ENCODE peak calls at places on chromosomes 16 and 17, in seven cellular contexts. V is mammary epithelial cell, K is spleen, D is heart left ventricle, E is body of pancreas, A is cardiac muscle cell, Y is hepatocyte. R is an unnamed sample. For H3K9me3, the result is how much of the 10 kb centered on the place peaks cover.

GRCh38 chr17:13228225-13228624 is 210.4 kb upstream of the ELAC2 start:
- DNase-seq in A (no peak), E (no peak), K (no peak), Y (no peak), V (no peak), D (no peak), R (no peak)

GRCh38 chr16:23650674-23651073 is 9.4 kb downstream of the DCTN5 start:
- DNase-seq in V (no peak), E (no peak), K (no peak), A (no peak), Y (no peak), D (no peak), R (no peak)

GRCh38 chr16:72952404-72953301 is 95.3 kb downstream of the ZFHX3 start:
- DNase-seq in A (no peak), K (no peak), Y (no peak), D (no peak), V (no peak), E (no peak), R (no peak)

GRCh38 chr17:18118633-18118975 is 10.0 kb downstream of the MYO15A start:
- DNase-seq in V (no peak), K (no peak), A (no peak), D (no peak), E (no peak), Y (no peak), R (no peak)

GRCh38 chr17:27579897-27580321 is 51.1 kb upstream of the LGALS9 start:
- DNase-seq in K (no peak), D (no peak), E (no peak), Y (no peak), A (no peak), V (no peak), R (no peak)

GRCh38 chr16:57884655-57885133 is 82.4 kb upstream of the KIFC3 start:
- DNase-seq in K (peak), A (no peak), V (no peak), E (no peak), Y (no peak), D (no peak), R (no peak)

GRCh38 chr16:11391576-11391975 is 46.3 kb downstream of the RMI2 start:
- DNase-seq in K (peak), Y (peak), E (peak), D (no peak), A (no peak), V (no peak), R (peak)

GRCh38 chr16:66970775-66971725 is 10.0 kb downstream of the CES3 start:
- DNase-seq in V (peak), E (no peak), K (no peak), D (no peak), Y (no peak), A (no peak), R (no peak)

GRCh38 chr17:17963066-17963465 is 9.1 kb downstream of the TOM1L2 start:
- DNase-seq in D (no peak), Y (no peak), V (no peak), E (no peak), A (no peak), K (no peak), R (no peak)

GRCh38 chr17:47665655-47666054 is 15.9 kb downstream of the KPNB1 start:
- DNase-seq in K (no peak), E (no peak), D (no peak), V (no peak), Y (no peak), A (no peak), R (no peak)

GRCh38 chr16:49078104-49078503 is 203.5 kb downstream of the CBLN1 start:
- DNase-seq in Y (no peak), K (no peak), E (no peak), A (no peak), D (no peak), V (no peak), R (no peak)

GRCh38 chr17:35801583-35802224 is 6.3 kb upstream of the MMP28 start:
- DNase-seq in V (no peak), A (peak), K (peak), D (peak), Y (peak), E (peak), R (no peak)

GRCh38 chr17:33667052-33667509 is 374.0 kb upstream of the ASIC2 start:
- DNase-seq in A (no peak), D (no peak), K (no peak), Y (no peak), V (no peak), E (no peak), R (no peak)

GRCh38 chr17:81710514-81711308 is 1.4 kb upstream of the SLC25A10 start:
- DNase-seq in D (no peak), K (peak), E (peak), Y (peak), A (no peak), V (no peak), R (no peak)

GRCh38 chr17:74816883-74817620 is 40.9 kb upstream of the NAT9 start:
- DNase-seq in E (no peak), V (no peak), A (no peak), D (no peak), K (no peak), Y (no peak), R (no peak)

GRCh38 chr17:40937384-40937819 is at the start of gene KRT23:
- DNase-seq in K (no peak), V (peak), Y (no peak), D (no peak), E (peak), A (no peak), R (no peak)

GRCh38 chr16:73000020-73000906 is 47.7 kb downstream of the ZFHX3 start:
- DNase-seq in D (peak), Y (no peak), V (peak), K (no peak), A (no peak), E (peak), R (no peak)

GRCh38 chr17:82424001-82424862 is 5.8 kb upstream of the OGFOD3 start:
- DNase-seq in Y (no peak), D (peak), K (no peak), E (peak), A (peak), V (peak), R (peak)

GRCh38 chr17:40331743-40332641 is 23.0 kb downstream of the RARA start:
- DNase-seq in K (peak), D (peak), Y (peak), E (peak), V (no peak), A (no peak), R (no peak)

GRCh38 chr16:71365021-71365420 is 6.5 kb downstream of the CALB2 start:
- DNase-seq in K (no peak), Y (no peak), D (no peak), V (no peak), E (no peak), A (no peak), R (no peak)

GRCh38 chr17:68424861-68425260 is 32.4 kb downstream of the WIPI1 start:
- DNase-seq in A (no peak), Y (no peak), E (peak), K (no peak), D (no peak), V (peak), R (peak)

GRCh38 chr17:71824671-71825070 is 296.1 kb upstream of the SOX9 start:
- DNase-seq in Y (no peak), A (peak), K (no peak), V (no peak), E (no peak), D (no peak), R (no peak)

GRCh38 chr16:9033125-9033830 is 58.2 kb upstream of the HAPSTR1 start:
- DNase-seq in V (peak), E (peak), Y (peak), K (no peak), A (peak), D (peak), R (peak)

GRCh38 chr16:69939821-69940585 is 11.1 kb upstream of the CLEC18A start:
- DNase-seq in K (no peak), Y (no peak), V (no peak), A (no peak), E (no peak), D (no peak), R (no peak)

DNA sequence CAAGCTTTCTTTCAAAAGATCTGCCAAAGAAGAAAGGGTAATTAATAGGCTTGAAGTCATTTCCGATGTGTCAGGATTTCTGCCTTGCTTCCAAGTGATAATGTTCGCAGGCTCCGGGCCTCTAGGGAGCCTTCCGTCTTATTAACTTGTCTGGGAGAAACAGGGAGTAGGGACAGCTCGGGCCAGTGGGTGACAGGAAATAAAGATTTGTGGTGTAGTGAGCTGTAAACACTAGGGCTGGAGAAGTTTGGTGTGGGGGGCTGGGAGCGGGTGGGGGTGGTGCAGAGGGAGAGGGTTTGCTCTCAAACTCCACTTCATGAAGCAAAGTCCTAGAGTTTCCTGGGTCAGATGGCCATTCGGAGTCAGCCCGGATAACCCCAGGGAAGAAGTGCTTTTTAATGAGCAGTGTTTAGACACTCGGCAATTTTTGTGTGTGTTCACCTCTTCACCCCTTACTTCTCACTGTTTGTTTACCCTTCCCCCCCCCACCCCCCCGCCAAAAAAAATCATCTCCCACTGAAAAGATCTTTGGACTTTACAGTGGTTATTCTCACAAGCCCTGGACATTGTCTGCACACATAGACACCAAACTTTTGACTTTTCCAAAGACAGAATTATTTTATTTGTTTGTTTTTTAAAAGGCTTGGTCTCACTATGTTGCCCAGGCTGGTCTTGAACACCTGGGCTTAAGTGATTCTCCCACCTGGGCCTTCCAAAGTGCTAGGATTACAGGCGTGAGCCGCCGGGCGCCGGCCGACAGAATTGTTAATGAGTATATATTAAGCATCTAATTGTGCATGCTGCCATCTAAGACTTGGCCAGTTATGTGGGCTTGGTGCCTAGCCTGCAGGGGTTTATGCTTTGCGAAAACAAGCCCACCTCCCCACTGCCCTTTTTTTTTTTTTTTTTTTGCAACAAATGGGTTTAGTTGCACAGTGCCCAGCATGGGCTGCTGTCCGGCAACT is 196.4 kb downstream of the CCDC182 start:
- DNase-seq in Y (no peak), A (no peak), E (no peak), D (peak), V (no peak), K (no peak), R (no peak)
- H3K9me3 ChIP-seq in Y (under half), A (under half), E (under half), D (under half), V (under half), K (under half), R (under half)

DNA sequence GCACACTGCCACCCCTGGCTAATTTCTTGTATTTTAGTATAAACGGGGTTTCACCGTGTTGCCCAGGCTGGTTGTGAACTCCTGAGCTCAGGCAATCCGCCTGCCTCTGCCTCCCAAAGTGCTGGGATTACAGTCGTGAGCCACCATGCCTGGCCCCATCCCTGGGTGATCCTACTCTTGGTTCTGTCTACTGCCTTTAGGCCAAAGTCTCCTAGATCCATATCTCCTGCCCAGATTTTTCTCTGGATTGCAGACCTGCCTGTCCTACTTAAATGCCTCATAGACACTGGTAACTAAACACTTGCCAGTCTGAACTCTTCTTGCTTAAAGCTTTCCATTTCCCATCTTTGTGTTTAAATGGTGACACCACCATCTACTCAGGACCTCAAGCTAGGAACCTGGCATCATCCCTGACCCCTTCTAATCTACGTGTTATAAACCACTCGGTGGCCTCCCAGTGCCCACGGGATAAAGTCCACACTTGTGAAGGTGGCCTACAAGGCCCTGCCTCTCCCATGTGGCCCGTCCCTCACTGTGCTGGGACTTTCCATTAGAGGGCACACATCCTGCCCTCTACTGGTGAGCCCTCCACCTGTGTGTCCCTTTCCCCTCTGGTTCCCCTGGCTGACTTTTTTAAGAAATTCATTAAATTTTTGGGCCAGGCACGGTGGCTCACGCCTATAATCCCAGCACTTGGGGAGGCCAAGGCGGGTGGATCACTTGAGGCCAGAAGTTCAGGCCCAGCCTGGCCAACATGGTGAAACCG is 51.1 kb downstream of the USP43 start:
- DNase-seq in K (no peak), V (no peak), Y (no peak), D (no peak), E (peak), A (no peak), R (no peak)
- TF ChIP-seq CTCF in K (no peak), V (no peak), Y (no peak), D (no peak), E (no peak), A (no peak), R (no peak)

GRCh38 chr16:35745191-35745590 is 2285.8 kb downstream of the TP53TG3F start:
- DNase-seq in A (no peak), V (no peak), E (no peak), K (no peak), Y (no peak), D (no peak), R (no peak)

GRCh38 chr16:35744084-35744483 is 2284.7 kb downstream of the TP53TG3F start:
- DNase-seq in Y (no peak), K (no peak), A (no peak), D (no peak), E (no peak), V (no peak), R (no peak)

GRCh38 chr16:35745821-35746248 is 2286.4 kb downstream of the TP53TG3F start:
- DNase-seq in D (no peak), A (no peak), E (no peak), K (no peak), V (no peak), Y (no peak), R (no peak)

GRCh38 chr16:35743101-35743692 is 2283.8 kb downstream of the TP53TG3F start:
- DNase-seq in V (no peak), Y (no peak), K (no peak), A (no peak), D (no peak), E (no peak), R (no peak)

DNA sequence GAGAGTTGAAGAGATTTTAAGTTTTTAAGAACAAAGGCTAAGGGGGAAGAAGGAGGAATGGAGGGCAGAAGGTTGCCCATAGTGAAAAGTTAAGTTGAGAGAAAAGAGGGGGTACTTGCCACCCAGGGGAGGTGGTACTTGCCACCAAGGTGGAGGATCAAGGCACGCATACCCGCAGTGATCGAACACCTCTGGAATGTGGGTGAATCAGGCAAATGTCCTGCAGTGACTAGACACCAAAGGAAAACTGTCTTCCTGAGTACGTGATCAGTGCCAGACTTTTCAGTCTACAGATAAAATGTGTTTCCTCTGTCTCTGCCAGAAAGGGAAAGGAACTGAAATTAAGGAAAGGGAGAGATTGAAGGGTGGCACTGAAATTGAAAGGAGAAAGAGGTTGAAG is 2285.3 kb downstream of the TP53TG3F start:
- DNase-seq in V (no peak), K (no peak), Y (no peak), E (no peak), A (no peak), D (no peak), R (no peak)
- H3K9me3 ChIP-seq in V (under half), K (under half), Y (under half), E (under half), A (under half), D (under half), R (under half)

GRCh38 chr17:69709441-69709840 is 294.9 kb downstream of the MAP2K6 start:
- DNase-seq in Y (no peak), V (no peak), A (no peak), E (no peak), K (no peak), D (no peak), R (no peak)
- TF ChIP-seq CTCF in Y (no peak), V (no peak), A (no peak), E (no peak), K (no peak), D (no peak), R (no peak)

GRCh38 chr17:51720439-51720838 is 438.1 kb downstream of the CA10 start:
- DNase-seq in D (no peak), K (no peak), Y (no peak), V (no peak), A (no peak), E (no peak), R (no peak)
- H3K9me3 ChIP-seq in D (under half), K (under half), Y (under half), V (under half), A (under half), E (under half), R (under half)

DNA sequence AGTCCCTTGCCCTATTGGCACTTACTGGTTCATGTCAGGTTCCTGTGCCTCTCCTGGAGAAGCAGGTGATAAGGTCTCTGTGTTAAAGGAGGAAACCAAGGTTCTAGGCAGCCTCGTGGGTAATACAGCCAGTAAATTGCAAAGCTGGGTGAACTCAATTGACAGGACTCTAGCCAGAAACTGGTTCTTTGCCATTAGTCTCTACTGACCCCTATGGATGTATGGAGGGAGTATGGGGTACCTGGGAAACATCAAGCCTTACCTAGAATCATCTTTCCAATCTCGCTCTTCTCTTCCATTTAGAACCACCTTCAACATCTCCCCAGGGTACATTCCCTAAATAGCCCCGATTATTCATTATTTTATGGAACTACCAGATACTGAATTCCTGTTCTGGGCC is 169.3 kb downstream of the CDH13 start:
- DNase-seq in Y (no peak), A (no peak), E (no peak), D (no peak), K (no peak), V (no peak), R (no peak)
- TF ChIP-seq CTCF in Y (no peak), A (peak), E (no peak), D (no peak), K (peak), V (no peak), R (no peak)

R was measured in Caco-2.